ENCODE peak calls at places on chromosomes 5 and 9, in nine cellular contexts. F is CD4-positive, alpha-beta T cell; L is lower lobe of right lung; D is K562; A is RWPE2; Q is upper lobe of right lung; M is right cardiac atrium; Y is CD4-positive, CD25-positive, alpha-beta regulatory T cell; K is aorta. P is an unnamed sample.

GRCh38 chr9:89144242-89144641 is 34.4 kb downstream of the SHC3 start:
- ATAC-seq in F (no peak), L (no peak), D (no peak), A (no peak), Q (no peak), M (no peak), Y (no peak), K (no peak), P (no peak)

GRCh38 chr5:173717959-173718358 is 101.5 kb upstream of the BOD1 start:
- ATAC-seq in F (no peak), L (no peak), D (no peak), A (no peak), Q (peak; percentile 34), M (peak; percentile 50), Y (no peak), K (no peak), P (no peak)

GRCh38 chr5:133317558-133317957 is 265.7 kb downstream of the HSPA4 start:
- ATAC-seq in F (no peak), L (no peak), D (peak; percentile 39), A (no peak), Q (no peak), M (no peak), Y (no peak), K (no peak), P (no peak)

GRCh38 chr5:75023368-75024159 is 28.8 kb downstream of the GCNT4 start:
- ATAC-seq in F (peak; percentile 58), L (no peak), D (no peak), A (no peak), Q (no peak), M (no peak), Y (peak; percentile 80), K (no peak), P (no peak)

GRCh38 chr9:116939605-116940004 is 252.5 kb downstream of the TRIM32 start:
- ATAC-seq in F (no peak), L (no peak), D (no peak), A (no peak), Q (no peak), M (no peak), Y (no peak), K (no peak), P (no peak)

GRCh38 chr9:78239506-78239905 is 3.6 kb downstream of the CEP78 start:
- ATAC-seq in F (no peak), L (no peak), D (no peak), A (peak; percentile 28), Q (peak; percentile 27), M (no peak), Y (no peak), K (no peak), P (no peak)

GRCh38 chr5:56422060-56422762 is 189.1 kb upstream of the ANKRD55 start:
- ATAC-seq in F (no peak), L (peak; percentile 93), D (no peak), A (peak; percentile 50), Q (peak; percentile 97), M (no peak), Y (no peak), K (peak; percentile 81), P (no peak)

GRCh38 chr9:125536184-125537152 is 170.5 kb downstream of the MAPKAP1 start:
- ATAC-seq in F (no peak), L (no peak), D (no peak), A (peak; percentile 69), Q (no peak), M (no peak), Y (no peak), K (no peak), P (no peak)

GRCh38 chr9:112002847-112003457 is 106.3 kb downstream of the UGCG start:
- ATAC-seq in F (peak; percentile 41), L (no peak), D (no peak), A (no peak), Q (no peak), M (peak; percentile 11), Y (no peak), K (no peak), P (no peak)

GRCh38 chr5:139151902-139152301 is 46.3 kb downstream of the SIL1 start:
- ATAC-seq in F (no peak), L (no peak), D (no peak), A (no peak), Q (no peak), M (no peak), Y (no peak), K (no peak), P (no peak)

GRCh38 chr9:81893929-81894328 is 34.3 kb upstream of the SPATA31D4 start:
- ATAC-seq in F (no peak), L (no peak), D (no peak), A (no peak), Q (no peak), M (no peak), Y (no peak), K (no peak), P (no peak)

GRCh38 chr9:129910628-129911567 is 75.6 kb downstream of the USP20 start:
- ATAC-seq in F (no peak), L (peak; percentile 74), D (peak; percentile 99), A (peak; percentile 98), Q (peak; percentile 69), M (peak; percentile 61), Y (no peak), K (peak; percentile 63), P (peak; percentile 72)

GRCh38 chr5:76083555-76084495 is 642 bp downstream of the SV2C start:
- ATAC-seq in F (no peak), L (no peak), D (no peak), A (peak; percentile 17), Q (no peak), M (no peak), Y (no peak), K (no peak), P (no peak)

GRCh38 chr9:15243086-15243485 is 63.9 kb downstream of the TTC39B start:
- ATAC-seq in F (no peak), L (no peak), D (no peak), A (no peak), Q (no peak), M (no peak), Y (no peak), K (peak; percentile 37), P (peak; percentile 22)

GRCh38 chr5:54807421-54807820 is 178.0 kb downstream of the ESM1 start:
- ATAC-seq in F (no peak), L (peak; percentile 56), D (no peak), A (peak; percentile 96), Q (peak; percentile 59), M (no peak), Y (no peak), K (no peak), P (peak; percentile 43)

GRCh38 chr9:14323083-14323968 is 9.4 kb upstream of the NFIB start:
- ATAC-seq in F (no peak), L (peak; percentile 23), D (peak; percentile 9), A (peak; percentile 2), Q (no peak), M (no peak), Y (no peak), K (no peak), P (no peak)

GRCh38 chr5:35151151-35151920 is 79.0 kb downstream of the PRLR start:
- ATAC-seq in F (no peak), L (no peak), D (no peak), A (no peak), Q (no peak), M (no peak), Y (no peak), K (no peak), P (no peak)

GRCh38 chr5:150122158-150122510 is 33.5 kb downstream of the PDGFRB start:
- ATAC-seq in F (no peak), L (peak; percentile 43), D (peak; percentile 92), A (peak; percentile 62), Q (peak; percentile 69), M (no peak), Y (no peak), K (no peak), P (no peak)

GRCh38 chr9:131539223-131539923 is 6.0 kb upstream of the PRRT1B start:
- ATAC-seq in F (peak; percentile 66), L (no peak), D (no peak), A (no peak), Q (no peak), M (no peak), Y (peak; percentile 68), K (no peak), P (no peak)

GRCh38 chr9:89357331-89358197 is 39.3 kb downstream of the SECISBP2 start:
- ATAC-seq in F (no peak), L (no peak), D (no peak), A (no peak), Q (no peak), M (no peak), Y (no peak), K (no peak), P (no peak)

DNA sequence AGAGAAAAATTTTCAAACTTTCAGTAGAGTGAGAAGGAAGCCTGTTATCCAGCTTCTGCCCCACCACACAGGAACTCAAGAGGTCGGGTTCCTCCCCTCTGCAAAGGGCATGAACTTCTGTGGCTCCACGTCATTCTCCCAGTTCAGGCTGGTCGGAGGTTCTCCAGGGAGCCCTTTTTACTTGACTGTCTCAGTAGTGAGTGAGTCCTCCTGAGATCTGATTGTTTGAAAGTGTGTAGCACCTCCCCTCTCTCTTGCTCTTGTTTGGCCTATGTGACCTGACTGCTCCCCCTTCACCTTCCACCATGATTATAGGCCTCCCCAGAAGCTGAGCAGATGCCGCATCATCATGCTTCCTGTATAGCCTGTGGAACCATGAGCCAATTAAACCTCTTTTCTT is 9.7 kb downstream of the SPINK1 start:
- ATAC-seq in F (no peak), L (peak; percentile 78), D (no peak), A (no peak), Q (peak; percentile 58), M (no peak), Y (no peak), K (no peak), P (no peak)
- H3K27ac ChIP-seq in F (no peak overlapping the region), L (no peak overlapping the region), D (no peak overlapping the region), A (no peak overlapping the region), Q (no peak overlapping the region), M (no peak overlapping the region), Y (no peak overlapping the region), K (no peak overlapping the region), P (no peak overlapping the region)

DNA sequence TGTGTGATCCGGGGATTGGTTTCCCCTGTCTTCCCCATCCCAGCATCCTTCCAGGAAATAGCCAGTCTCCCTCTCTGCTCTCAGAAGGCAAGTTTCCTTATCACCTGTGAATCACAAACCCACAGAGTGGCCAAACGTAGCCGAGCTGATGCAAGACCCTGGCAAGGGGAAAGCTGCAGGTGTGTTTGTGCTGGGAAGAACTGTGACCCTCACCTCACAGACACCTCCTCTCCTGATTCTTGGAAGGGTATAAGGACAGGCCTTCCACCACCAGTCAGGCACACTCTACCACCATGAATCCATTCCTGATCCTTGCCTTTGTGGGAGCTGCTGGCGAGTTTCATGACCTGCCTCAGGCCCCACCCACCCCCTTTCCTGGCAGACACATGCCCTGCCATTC is at the start of gene PRSS3:
- ATAC-seq in F (no peak), L (peak; percentile 37), D (peak; percentile 36), A (peak; percentile 43), Q (peak; percentile 42), M (peak; percentile 29), Y (no peak), K (no peak), P (no peak)
- H3K27ac ChIP-seq in F (no peak within 1 kb of the TSS), L (no peak within 1 kb of the TSS), D (no peak within 1 kb of the TSS), A (no peak within 1 kb of the TSS), Q (no peak within 1 kb of the TSS), M (no peak within 1 kb of the TSS), Y (no peak within 1 kb of the TSS), K (no peak within 1 kb of the TSS), P (no peak within 1 kb of the TSS)

GRCh38 chr9:7316967-7317366 is 482.6 kb downstream of the DMAC1 start:
- ATAC-seq in F (no peak), L (no peak), D (no peak), A (no peak), Q (no peak), M (no peak), Y (no peak), K (no peak), P (no peak)
- H3K27ac ChIP-seq in F (no peak overlapping the region), L (no peak overlapping the region), D (no peak overlapping the region), A (no peak overlapping the region), Q (no peak overlapping the region), M (no peak overlapping the region), Y (no peak overlapping the region), K (peak overlapping the region; percentile 9), P (no peak overlapping the region)

GRCh38 chr9:74683322-74683721 is 186.2 kb downstream of the RORB start:
- ATAC-seq in F (no peak), L (peak; percentile 13), D (no peak), A (no peak), Q (peak; percentile 30), M (no peak), Y (no peak), K (no peak), P (no peak)
- H3K27ac ChIP-seq in F (no peak overlapping the region), L (no peak overlapping the region), D (no peak overlapping the region), A (no peak overlapping the region), Q (no peak overlapping the region), M (no peak overlapping the region), Y (no peak overlapping the region), K (no peak overlapping the region), P (no peak overlapping the region)